ENCODE peak calls at places on chromosomes 13 and 19, in eight cellular contexts. U, T, K, V, O, C, M and N are unnamed samples.

GRCh38 chr19:14467391-14467790 is 7.8 kb downstream of the PTGER1 start:
- DNase-seq in M (no peak), T (no peak), K (no peak), V (no peak), C (no peak), U (no peak), O (no peak), N (no peak)

GRCh38 chr19:50992666-50993035 is 8.8 kb downstream of the KLK8 start:
- DNase-seq in O (no peak), K (no peak), T (peak), V (no peak), C (no peak), M (no peak), U (no peak), N (no peak)

GRCh38 chr13:113897161-113897560 is 33.3 kb upstream of the GAS6 start:
- DNase-seq in V (peak), M (peak), U (no peak), K (no peak), O (no peak), C (no peak), T (peak), N (no peak)

GRCh38 chr13:80035096-80035495 is 305.8 kb downstream of the SPRY2 start:
- DNase-seq in K (no peak), O (no peak), V (no peak), T (no peak), U (no peak), C (no peak), M (no peak), N (no peak)

GRCh38 chr13:27569405-27569804 is 50.9 kb downstream of the LNX2 start:
- DNase-seq in K (no peak), O (no peak), T (no peak), U (no peak), M (no peak), V (no peak), C (no peak), N (no peak)

GRCh38 chr19:46955114-46955812 is 64.4 kb upstream of the NPAS1 start:
- DNase-seq in T (peak), C (no peak), V (peak), O (no peak), U (no peak), K (no peak), M (peak), N (no peak)

GRCh38 chr13:112179995-112180394 is 113.0 kb downstream of the SOX1 start:
- DNase-seq in O (no peak), K (no peak), C (no peak), T (no peak), V (no peak), M (no peak), U (no peak), N (no peak)

GRCh38 chr13:105991622-105992254 is 543.7 kb downstream of the EFNB2 start:
- DNase-seq in V (peak), C (no peak), T (peak), M (no peak), O (no peak), U (no peak), K (no peak), N (no peak)

GRCh38 chr19:45526143-45526542 is 18.9 kb downstream of the VASP start:
- DNase-seq in U (peak), K (peak), M (no peak), V (peak), T (peak), C (peak), O (no peak), N (peak)

GRCh38 chr13:110116072-110116487 is 190.9 kb downstream of the COL4A1 start:
- DNase-seq in K (peak), U (peak), M (no peak), V (peak), C (peak), O (peak), T (peak), N (peak)

GRCh38 chr13:102724923-102725322 is 30.1 kb upstream of the METTL21C start:
- DNase-seq in C (peak), K (no peak), V (peak), T (peak), O (no peak), U (no peak), M (peak), N (peak)

GRCh38 chr19:31286491-31286890 is 62.7 kb downstream of the TSHZ3 start:
- DNase-seq in U (no peak), M (no peak), T (no peak), V (peak), C (no peak), K (no peak), O (no peak), N (no peak)

GRCh38 chr19:13033819-13034611 is 38.7 kb downstream of the NFIX start:
- DNase-seq in O (peak), V (peak), K (peak), C (peak), T (peak), M (peak), U (peak), N (peak)

GRCh38 chr19:32669205-32669785 is 5.7 kb downstream of the ANKRD27 start:
- DNase-seq in U (no peak), V (no peak), O (no peak), M (no peak), K (no peak), C (no peak), T (no peak), N (no peak)

GRCh38 chr13:62207388-62207787 is 791.7 kb upstream of the PCDH20 start:
- DNase-seq in U (no peak), T (no peak), K (no peak), V (no peak), M (no peak), O (no peak), C (no peak), N (no peak)

GRCh38 chr19:5138606-5139594 is 170.0 kb downstream of the KDM4B start:
- DNase-seq in V (peak), C (no peak), T (peak), O (no peak), K (no peak), M (no peak), U (no peak), N (no peak)

GRCh38 chr19:22532388-22533310 is 101.5 kb upstream of the ZNF492 start:
- DNase-seq in O (no peak), V (no peak), C (no peak), U (no peak), M (no peak), T (no peak), K (no peak), N (no peak)

GRCh38 chr19:19460761-19461265 is 54.5 kb downstream of the TSSK6 start:
- DNase-seq in V (peak), U (peak), C (peak), K (peak), M (no peak), O (no peak), T (no peak), N (no peak)

GRCh38 chr13:70405266-70405665 is 297.0 kb upstream of the KLHL1 start:
- DNase-seq in O (no peak), V (no peak), U (no peak), M (no peak), K (no peak), T (no peak), C (no peak), N (no peak)

GRCh38 chr13:24176351-24177101 is 16.0 kb downstream of the SPATA13 start:
- DNase-seq in M (no peak), V (no peak), U (no peak), C (no peak), T (no peak), O (no peak), K (no peak), N (no peak)

GRCh38 chr19:29431332-29431731 is 94.5 kb upstream of the VSTM2B start:
- DNase-seq in O (no peak), V (no peak), M (no peak), K (no peak), T (no peak), U (no peak), C (no peak), N (no peak)

GRCh38 chr13:99542788-99543406 is 41.6 kb downstream of the TM9SF2 start:
- DNase-seq in U (no peak), C (no peak), V (no peak), O (no peak), K (no peak), T (no peak), M (no peak), N (no peak)

GRCh38 chr19:58352760-58353671 is at the start of gene A1BG:
- DNase-seq in M (no peak), T (no peak), U (no peak), O (no peak), C (no peak), K (no peak), V (no peak), N (no peak)

GRCh38 chr13:99353836-99354235 is 46.6 kb upstream of the GPR183 start:
- DNase-seq in U (no peak), V (peak), O (no peak), K (no peak), C (no peak), T (no peak), M (no peak), N (no peak)

GRCh38 chr19:33394006-33394722 is 20.7 kb downstream of the CEBPG start:
- DNase-seq in T (peak), V (peak), M (no peak), U (no peak), C (no peak), O (no peak), K (no peak), N (no peak)

GRCh38 chr13:20127563-20128458 is 33.0 kb downstream of the GJA3 start:
- DNase-seq in M (peak), U (peak), O (no peak), V (peak), T (peak), C (peak), K (peak), N (peak)

GRCh38 chr13:29508130-29508873 is 87.2 kb downstream of the SLC7A1 start:
- DNase-seq in K (peak), O (peak), V (peak), M (peak), T (peak), U (peak), C (peak), N (peak)

GRCh38 chr13:95704510-95704909 is 27.6 kb downstream of the DNAJC3 start:
- DNase-seq in T (peak), C (peak), M (no peak), U (no peak), V (no peak), K (peak), O (no peak), N (no peak)

GRCh38 chr13:109196896-109197295 is 567.5 kb downstream of the MYO16 start:
- DNase-seq in T (no peak), O (peak), K (peak), M (no peak), U (peak), C (no peak), V (peak), N (no peak)

GRCh38 chr19:44855606-44856005 is 9.5 kb downstream of the NECTIN2 start:
- DNase-seq in V (no peak), K (no peak), U (no peak), C (no peak), T (no peak), M (no peak), O (no peak), N (no peak)

GRCh38 chr13:51044023-51044665 is 66.9 kb downstream of the C13orf42 start:
- DNase-seq in V (no peak), O (no peak), C (no peak), K (peak), T (no peak), M (no peak), U (no peak), N (peak)

GRCh38 chr13:113371061-113371460 is 7.1 kb upstream of the GRTP1 start:
- DNase-seq in K (no peak), M (no peak), C (no peak), O (no peak), U (no peak), V (no peak), T (no peak), N (no peak)

GRCh38 chr19:1410136-1410786 is 2.9 kb downstream of the DAZAP1 start:
- DNase-seq in V (peak), M (no peak), C (no peak), K (no peak), U (no peak), O (no peak), T (peak), N (no peak)

GRCh38 chr13:20393273-20394235 is 132.1 kb downstream of the CRYL1 start:
- DNase-seq in U (no peak), V (no peak), C (no peak), T (no peak), M (no peak), O (no peak), K (no peak), N (no peak)

GRCh38 chr13:26785845-26786630 is 25.5 kb upstream of the GPR12 start:
- DNase-seq in C (no peak), U (peak), M (peak), V (no peak), K (peak), T (no peak), O (no peak), N (no peak)

GRCh38 chr19:53581871-53582279 is 43.9 kb downstream of the ZNF331 start:
- DNase-seq in V (no peak), T (no peak), M (no peak), K (peak), O (no peak), U (no peak), C (no peak), N (no peak)

GRCh38 chr19:44192127-44192526 is 20.2 kb upstream of the ZNF227 start:
- DNase-seq in M (no peak), V (no peak), C (no peak), U (no peak), K (no peak), T (no peak), O (no peak), N (no peak)

GRCh38 chr13:39415403-39415802 is 187.6 kb downstream of the LHFPL6 start:
- DNase-seq in O (peak), T (peak), V (peak), M (no peak), C (peak), U (peak), K (peak), N (no peak)

DNA sequence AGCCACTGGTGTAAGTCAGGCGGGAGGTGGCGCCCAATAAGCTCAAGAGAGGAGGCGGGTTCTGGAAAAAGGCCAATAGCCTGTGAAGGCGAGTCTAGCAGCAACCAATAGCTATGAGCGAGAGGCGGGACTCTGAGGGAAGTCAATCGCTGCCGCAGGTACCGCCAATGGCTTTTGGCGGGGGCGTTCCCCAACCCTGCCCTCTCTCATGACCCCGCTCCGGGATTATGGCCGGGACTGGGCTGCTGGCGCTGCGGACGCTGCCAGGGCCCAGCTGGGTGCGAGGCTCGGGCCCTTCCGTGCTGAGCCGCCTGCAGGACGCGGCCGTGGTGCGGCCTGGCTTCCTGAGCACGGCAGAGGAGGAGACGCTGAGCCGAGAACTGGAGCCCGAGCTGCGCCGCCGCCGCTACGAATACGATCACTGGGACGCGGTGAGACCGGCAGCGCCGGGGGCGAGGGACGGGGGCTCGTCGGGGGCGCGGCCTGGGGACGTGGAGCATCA is at the start of gene ALKBH7:
- DNase-seq in V (peak), M (peak), O (peak), T (peak), K (peak), U (peak), C (peak), N (peak)
- H3K27ac ChIP-seq in V (peak), M (peak), O (peak), T (peak), K (peak), U (peak), C (peak), N (peak)

DNA sequence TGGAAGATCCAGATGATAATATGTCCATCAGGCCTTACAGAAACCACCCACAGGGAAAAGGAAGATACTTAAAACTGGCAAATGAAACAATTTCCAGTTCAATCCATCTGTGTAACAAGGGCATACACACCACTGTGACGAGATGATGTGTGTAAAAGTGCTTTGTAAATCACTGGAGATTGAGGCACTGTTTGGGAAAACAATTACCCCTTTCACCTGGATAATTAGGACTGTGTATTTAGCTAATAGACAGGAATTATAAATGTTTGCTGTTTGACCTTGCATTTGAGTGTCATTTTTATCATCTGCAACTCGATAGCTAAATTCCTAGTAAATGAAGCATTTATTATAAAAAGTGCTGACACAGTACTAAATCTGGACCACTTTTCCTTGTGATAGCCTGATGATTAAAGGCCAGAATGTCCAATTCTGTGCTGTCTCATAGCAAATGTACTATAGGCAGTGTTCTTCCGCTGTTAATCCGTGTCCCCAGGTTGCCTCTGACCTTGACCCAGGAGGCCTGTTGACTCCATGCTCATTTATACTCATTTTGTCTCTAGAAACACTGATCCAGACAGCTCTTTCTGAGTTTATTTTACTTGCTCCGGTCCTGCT is 105.8 kb downstream of the LACC1 start:
- DNase-seq in O (no peak), M (no peak), K (no peak), U (no peak), C (no peak), T (no peak), V (no peak), N (no peak)
- H3K4me2 ChIP-seq in O (no peak), M (no peak), K (no peak), U (no peak), C (no peak), T (no peak), V (no peak), N (no peak)

GRCh38 chr19:41912899-41913475 is 15.3 kb downstream of the ERFL start:
- DNase-seq in V (peak), O (no peak), T (no peak), C (peak), M (no peak), U (peak), K (peak), N (no peak)
- TF ChIP-seq EZH2phosphoT487 in V (no peak), O (no peak), T (no peak), C (no peak), M (no peak), U (peak), K (no peak), N (no peak)

DNA sequence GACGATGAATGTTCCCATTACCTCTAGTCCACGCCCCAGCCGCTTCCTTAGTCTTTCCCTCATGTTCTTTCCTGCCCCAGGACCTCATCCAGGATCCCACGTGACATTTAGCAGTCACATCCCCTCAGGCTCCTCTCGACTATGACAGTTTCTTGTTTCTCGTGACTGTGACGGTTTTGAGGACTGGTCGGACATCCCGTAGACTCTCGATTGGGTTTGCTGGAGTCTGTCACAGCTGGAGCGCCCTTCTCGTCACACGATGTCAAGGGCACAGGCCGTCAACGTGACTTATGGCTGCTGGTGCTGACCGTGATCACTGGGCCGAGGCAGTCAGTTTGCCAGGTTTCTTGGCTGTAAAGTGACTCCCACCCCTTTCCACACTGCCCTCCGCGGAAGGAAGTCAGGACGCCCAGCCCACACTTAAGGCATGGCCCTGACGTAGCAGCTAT is 22.8 kb downstream of the ELAVL1 start:
- DNase-seq in K (no peak), O (no peak), M (no peak), C (no peak), V (no peak), U (no peak), T (no peak), N (no peak)
- H3K27ac ChIP-seq in K (no peak), O (no peak), M (no peak), C (no peak), V (no peak), U (no peak), T (no peak), N (no peak)